ENCODE peak calls at places on chromosomes 2 and 18, in nine cellular contexts. V is IMR-90, D is HCT116, Q is DND-41, U is HepG2, M is H9, E is mammary epithelial cell, F is SK-N-SH, N is GM23248. S is an unnamed sample.

GRCh38 chr18:77369644-77370043 is 120.0 kb downstream of the GALR1 start:
- DNase-seq in U (no peak), M (no peak), Q (no peak), D (no peak), V (no peak), E (no peak), N (peak), F (no peak), S (no peak)

GRCh38 chr2:53549497-53549896 is 218.1 kb upstream of the CHAC2 start:
- DNase-seq in V (no peak), F (no peak), Q (no peak), D (no peak), U (no peak), N (no peak), M (no peak), E (no peak), S (no peak)

GRCh38 chr18:48781041-48781989 is 169.4 kb downstream of the SMAD7 start:
- DNase-seq in D (no peak), M (no peak), N (peak), F (peak), Q (no peak), E (no peak), U (peak), V (peak), S (no peak)

GRCh38 chr18:64097497-64097896 is 51.4 kb downstream of the LINC00305 start:
- DNase-seq in Q (no peak), D (no peak), N (peak), M (no peak), F (no peak), E (no peak), U (no peak), V (no peak), S (no peak)

GRCh38 chr2:223712642-223713041 is 110.5 kb upstream of the SCG2 start:
- DNase-seq in E (no peak), D (no peak), Q (no peak), F (no peak), N (no peak), V (no peak), M (no peak), U (no peak), S (no peak)

GRCh38 chr2:134408386-134408785 is 154.5 kb downstream of the MGAT5 start:
- DNase-seq in N (peak), Q (no peak), F (no peak), U (no peak), E (no peak), D (no peak), M (no peak), V (peak), S (no peak)

GRCh38 chr2:84493494-84493893 is 22.8 kb upstream of the DNAH6 start:
- DNase-seq in U (no peak), Q (no peak), D (no peak), E (no peak), F (no peak), M (no peak), N (peak), V (peak), S (no peak)

GRCh38 chr2:239157766-239158165 is 243.1 kb downstream of the HDAC4 start:
- DNase-seq in D (peak), N (no peak), M (peak), E (peak), Q (no peak), F (no peak), U (no peak), V (peak), S (peak)

GRCh38 chr2:219027511-219028055 is 13.7 kb downstream of the CFAP65 start:
- DNase-seq in N (no peak), D (no peak), M (no peak), E (no peak), Q (no peak), V (no peak), U (no peak), F (no peak), S (no peak)

GRCh38 chr2:39421354-39421753 is 15.7 kb downstream of the MAP4K3 start:
- DNase-seq in D (no peak), N (no peak), U (no peak), F (no peak), M (no peak), Q (no peak), V (no peak), E (no peak), S (no peak)

GRCh38 chr2:11393711-11394236 is 49.3 kb upstream of the ROCK2 start:
- DNase-seq in U (no peak), N (no peak), D (no peak), E (no peak), Q (no peak), F (no peak), V (peak), M (no peak), S (no peak)

GRCh38 chr2:11389048-11389413 is 44.6 kb upstream of the ROCK2 start:
- DNase-seq in U (no peak), D (no peak), E (no peak), N (no peak), F (no peak), Q (no peak), V (no peak), M (no peak), S (peak)

GRCh38 chr2:11389551-11390528 is 45.4 kb upstream of the ROCK2 start:
- DNase-seq in M (no peak), U (peak), D (no peak), Q (no peak), V (peak), N (peak), F (no peak), E (peak), S (no peak)

GRCh38 chr2:11388262-11389047 is 44.0 kb upstream of the ROCK2 start:
- DNase-seq in F (no peak), D (no peak), Q (no peak), E (no peak), M (no peak), U (no peak), N (no peak), V (no peak), S (no peak)

GRCh38 chr2:11391941-11392266 is 47.5 kb upstream of the ROCK2 start:
- DNase-seq in M (no peak), V (no peak), U (no peak), Q (no peak), E (no peak), D (no peak), F (no peak), N (no peak), S (no peak)
- H3K9ac ChIP-seq in M (no peak), V (no peak), U (no peak), Q (no peak), E (no peak), D (no peak), F (no peak), N (no peak), S (no peak)

DNA sequence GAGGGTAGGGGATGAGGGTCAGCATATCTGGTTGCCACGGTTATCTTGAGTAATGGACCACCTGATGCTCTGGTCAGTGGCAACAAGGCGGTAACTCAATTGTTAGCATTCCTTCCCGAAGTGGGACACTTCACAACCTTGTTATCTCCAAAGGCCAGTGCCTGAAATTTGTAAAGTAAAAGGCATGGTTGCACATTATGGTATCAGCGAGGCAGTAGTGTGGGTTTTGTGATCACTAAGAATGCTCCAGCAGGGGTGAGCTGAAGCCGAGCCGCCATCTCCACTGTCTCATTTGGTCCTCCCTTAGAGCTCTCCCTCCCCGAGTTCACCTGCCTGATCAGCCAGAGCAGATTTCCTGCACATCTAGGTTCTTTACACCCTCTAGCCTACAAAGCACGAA is 50.5 kb upstream of the LGALSL start:
- DNase-seq in Q (no peak), U (no peak), F (no peak), V (no peak), D (no peak), N (no peak), M (no peak), E (no peak), S (no peak)
- H3K9ac ChIP-seq in Q (no peak), U (no peak), F (no peak), V (no peak), D (no peak), N (no peak), M (no peak), E (no peak), S (no peak)

DNA sequence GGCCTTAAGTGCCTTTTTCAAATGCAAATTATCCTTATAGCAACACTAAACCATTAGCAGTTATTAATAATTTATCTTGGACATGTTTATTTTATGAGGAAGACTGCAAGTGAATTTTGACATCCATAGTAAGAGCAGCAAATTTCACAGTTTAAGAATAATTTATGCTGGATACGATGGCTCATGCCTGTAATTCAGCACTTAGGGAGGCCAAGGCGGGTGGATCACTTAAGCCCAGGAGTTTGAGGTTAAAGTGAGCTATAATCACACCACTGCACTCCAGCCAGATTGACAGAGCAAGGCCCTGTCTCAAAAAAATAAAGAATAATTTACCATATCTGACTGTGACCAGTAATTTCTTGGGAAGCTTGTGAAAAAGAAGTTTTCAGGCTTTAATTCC is 286.2 kb downstream of the TMX3 start:
- DNase-seq in M (no peak), E (no peak), U (no peak), V (no peak), Q (no peak), D (no peak), N (no peak), F (no peak), S (no peak)
- H3K9ac ChIP-seq in M (no peak), E (no peak), U (no peak), V (no peak), Q (no peak), D (no peak), N (no peak), F (no peak), S (no peak)

GRCh38 chr2:45770773-45771172 is 119.3 kb downstream of the PRKCE start:
- DNase-seq in E (no peak), D (no peak), U (no peak), M (no peak), Q (no peak), F (no peak), V (peak), N (peak), S (no peak)

GRCh38 chr2:45769786-45770576 is 118.5 kb downstream of the PRKCE start:
- DNase-seq in N (no peak), E (no peak), U (no peak), M (no peak), V (no peak), Q (no peak), F (no peak), D (no peak), S (no peak)

GRCh38 chr2:45773909-45774308 is 122.4 kb downstream of the PRKCE start:
- DNase-seq in F (no peak), V (no peak), N (no peak), E (no peak), U (no peak), Q (no peak), M (no peak), D (no peak), S (no peak)

GRCh38 chr2:45772038-45772437 is 120.6 kb downstream of the PRKCE start:
- DNase-seq in V (no peak), D (no peak), Q (no peak), E (no peak), U (no peak), N (no peak), F (no peak), M (no peak), S (no peak)

GRCh38 chr2:45771251-45771650 is 119.8 kb downstream of the PRKCE start:
- DNase-seq in F (peak), Q (no peak), U (no peak), M (peak), V (peak), N (peak), E (no peak), D (no peak), S (no peak)
- H3K9ac ChIP-seq in F (no peak), Q (no peak), U (no peak), M (no peak), V (peak), N (peak), E (no peak), D (no peak), S (no peak)

GRCh38 chr2:207734264-207734635 is 22.8 kb downstream of the CCNYL1 start:
- DNase-seq in D (peak), U (peak), M (no peak), E (no peak), F (peak), V (peak), N (peak), Q (no peak), S (no peak)
- H3K9ac ChIP-seq in D (no peak), U (peak), M (no peak), E (no peak), F (no peak), V (no peak), N (no peak), Q (no peak), S (no peak)

GRCh38 chr2:33238111-33238510 is 238.3 kb upstream of the RASGRP3 start:
- DNase-seq in E (peak), D (no peak), U (no peak), Q (no peak), M (no peak), N (peak), F (no peak), V (peak), S (no peak)
- H3K9ac ChIP-seq in E (no peak), D (no peak), U (no peak), Q (no peak), M (no peak), N (no peak), F (peak), V (no peak), S (no peak)

GRCh38 chr2:232506713-232507112 is 13.5 kb upstream of the PRSS56 start:
- DNase-seq in F (peak), V (no peak), Q (no peak), M (no peak), U (no peak), D (no peak), E (no peak), N (no peak), S (no peak)
- H3K9ac ChIP-seq in F (no peak), V (no peak), Q (no peak), M (no peak), U (no peak), D (no peak), E (no peak), N (no peak), S (no peak)

GRCh38 chr2:69584127-69584889 is 59.2 kb downstream of the AAK1 start:
- DNase-seq in V (no peak), D (no peak), F (no peak), E (no peak), Q (no peak), M (no peak), N (no peak), U (peak), S (no peak)
- H3K9ac ChIP-seq in V (no peak), D (no peak), F (no peak), E (no peak), Q (no peak), M (no peak), N (no peak), U (no peak), S (no peak)

GRCh38 chr2:26241928-26242436 is 2.5 kb downstream of the HADHA start:
- DNase-seq in Q (no peak), V (no peak), E (no peak), F (no peak), D (no peak), M (no peak), U (no peak), N (no peak), S (no peak)
- H3K9ac ChIP-seq in Q (peak), V (no peak), E (no peak), F (no peak), D (peak), M (no peak), U (no peak), N (peak), S (no peak)

DNA sequence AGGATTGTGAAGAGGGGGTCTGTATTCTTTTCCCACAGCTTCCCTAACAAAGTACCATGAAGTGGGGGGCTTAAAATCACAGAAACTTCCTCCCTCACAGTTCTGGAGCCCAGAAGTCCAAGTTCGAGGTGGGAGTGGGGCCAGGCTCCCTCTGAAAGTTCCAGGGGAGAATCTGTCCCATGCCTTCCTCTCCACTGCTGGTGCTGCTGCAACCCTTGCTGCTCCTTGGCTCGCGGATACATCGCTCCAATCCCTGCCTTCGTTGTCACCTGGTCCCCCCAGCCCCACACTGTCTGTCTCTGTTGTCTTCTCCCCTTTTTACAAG is 134.1 kb downstream of the DDX1 start:
- DNase-seq in D (no peak), Q (no peak), F (no peak), E (no peak), N (no peak), U (no peak), V (no peak), M (no peak), S (no peak)
- H3K9ac ChIP-seq in D (no peak), Q (no peak), F (no peak), E (no peak), N (no peak), U (no peak), V (no peak), M (no peak), S (no peak)

S was measured in NT2/D1.